ENCODE peak calls at places on chromosomes 6 and 20, in six cellular contexts. One of them, this sample, is unnamed.

GRCh38 chr20:57598060-57598459 is 22.2 kb downstream of the ZBP1 start:
- DNase-seq in OCI-LY7: no peak
- DNase-seq in fibroblast of the aortic adventitia: no peak
- DNase-seq in AG04450: no peak
- DNase-seq in bronchial epithelial cell: no peak
- DNase-seq in H7: peak
- DNase-seq in this sample: no peak

GRCh38 chr6:80769101-80769500 is 662.6 kb downstream of the BCKDHB start:
- DNase-seq in H7: no peak
- DNase-seq in OCI-LY7: no peak
- DNase-seq in fibroblast of the aortic adventitia: peak
- DNase-seq in bronchial epithelial cell: no peak
- DNase-seq in AG04450: peak
- DNase-seq in this sample: no peak

GRCh38 chr20:10806539-10806938 is 132.7 kb upstream of the JAG1 start:
- DNase-seq in H7: no peak
- DNase-seq in bronchial epithelial cell: no peak
- DNase-seq in fibroblast of the aortic adventitia: peak
- DNase-seq in AG04450: no peak
- DNase-seq in OCI-LY7: no peak
- DNase-seq in this sample: no peak

GRCh38 chr20:11103866-11104265 is 430.1 kb upstream of the JAG1 start:
- DNase-seq in H7: no peak
- DNase-seq in AG04450: no peak
- DNase-seq in fibroblast of the aortic adventitia: peak
- DNase-seq in OCI-LY7: no peak
- DNase-seq in bronchial epithelial cell: peak
- DNase-seq in this sample: no peak

GRCh38 chr6:26155066-26155925 is 68.1 kb downstream of the HFE start:
- DNase-seq in H7: peak
- DNase-seq in OCI-LY7: peak
- DNase-seq in AG04450: no peak
- DNase-seq in fibroblast of the aortic adventitia: peak
- DNase-seq in bronchial epithelial cell: peak
- DNase-seq in this sample: no peak

GRCh38 chr6:117267766-117268534 is 2.6 kb downstream of the VGLL2 start:
- DNase-seq in bronchial epithelial cell: no peak
- DNase-seq in AG04450: no peak
- DNase-seq in OCI-LY7: no peak
- DNase-seq in H7: peak
- DNase-seq in fibroblast of the aortic adventitia: no peak
- DNase-seq in this sample: no peak

GRCh38 chr6:4320860-4321259 is 185.5 kb upstream of the ECI2 start:
- DNase-seq in OCI-LY7: no peak
- DNase-seq in bronchial epithelial cell: peak
- DNase-seq in AG04450: peak
- DNase-seq in fibroblast of the aortic adventitia: peak
- DNase-seq in H7: no peak
- DNase-seq in this sample: no peak

GRCh38 chr6:25166955-25167753 is 112.0 kb upstream of the CARMIL1 start:
- DNase-seq in bronchial epithelial cell: no peak
- DNase-seq in H7: no peak
- DNase-seq in AG04450: no peak
- DNase-seq in OCI-LY7: no peak
- DNase-seq in fibroblast of the aortic adventitia: no peak
- DNase-seq in this sample: no peak

GRCh38 chr6:160139420-160139851 is 17.8 kb downstream of the SLC22A1 start:
- DNase-seq in bronchial epithelial cell: peak
- DNase-seq in OCI-LY7: no peak
- DNase-seq in fibroblast of the aortic adventitia: peak
- DNase-seq in H7: no peak
- DNase-seq in AG04450: peak
- DNase-seq in this sample: no peak

GRCh38 chr20:32162367-32162766 is 45.2 kb downstream of the PLAGL2 start:
- DNase-seq in H7: no peak
- DNase-seq in bronchial epithelial cell: no peak
- DNase-seq in OCI-LY7: no peak
- DNase-seq in AG04450: no peak
- DNase-seq in fibroblast of the aortic adventitia: no peak
- DNase-seq in this sample: no peak

GRCh38 chr20:48621256-48622078 is 206.3 kb downstream of the PREX1 start:
- DNase-seq in OCI-LY7: no peak
- DNase-seq in AG04450: no peak
- DNase-seq in fibroblast of the aortic adventitia: peak
- DNase-seq in bronchial epithelial cell: peak
- DNase-seq in H7: no peak
- DNase-seq in this sample: no peak

GRCh38 chr6:137928286-137928685 is 61.2 kb downstream of the TNFAIP3 start:
- DNase-seq in OCI-LY7: peak
- DNase-seq in AG04450: no peak
- DNase-seq in bronchial epithelial cell: no peak
- DNase-seq in H7: no peak
- DNase-seq in fibroblast of the aortic adventitia: no peak
- DNase-seq in this sample: no peak

GRCh38 chr20:50015993-50016770 is 33.4 kb downstream of the SNAI1 start:
- DNase-seq in OCI-LY7: no peak
- DNase-seq in bronchial epithelial cell: no peak
- DNase-seq in fibroblast of the aortic adventitia: no peak
- DNase-seq in H7: peak
- DNase-seq in AG04450: no peak
- DNase-seq in this sample: no peak

GRCh38 chr20:33522256-33522820 is 32.4 kb downstream of the CBFA2T2 start:
- DNase-seq in fibroblast of the aortic adventitia: no peak
- DNase-seq in H7: no peak
- DNase-seq in bronchial epithelial cell: no peak
- DNase-seq in AG04450: no peak
- DNase-seq in OCI-LY7: no peak
- DNase-seq in this sample: no peak

GRCh38 chr20:58713801-58714339 is 21.3 kb downstream of the NPEPL1 start:
- DNase-seq in bronchial epithelial cell: no peak
- DNase-seq in OCI-LY7: no peak
- DNase-seq in AG04450: no peak
- DNase-seq in fibroblast of the aortic adventitia: no peak
- DNase-seq in H7: no peak
- DNase-seq in this sample: peak

GRCh38 chr20:18506744-18507143 is 996 bp upstream of the SEC23B start:
- DNase-seq in AG04450: no peak
- DNase-seq in H7: no peak
- DNase-seq in bronchial epithelial cell: peak
- DNase-seq in OCI-LY7: no peak
- DNase-seq in fibroblast of the aortic adventitia: no peak
- DNase-seq in this sample: no peak

GRCh38 chr6:158560787-158561246 is 926 bp downstream of the TMEM181 start:
- DNase-seq in AG04450: no peak
- DNase-seq in H7: peak
- DNase-seq in fibroblast of the aortic adventitia: peak
- DNase-seq in OCI-LY7: peak
- DNase-seq in bronchial epithelial cell: no peak
- DNase-seq in this sample: no peak

GRCh38 chr20:10823585-10823984 is 149.8 kb upstream of the JAG1 start:
- DNase-seq in fibroblast of the aortic adventitia: no peak
- DNase-seq in OCI-LY7: no peak
- DNase-seq in H7: no peak
- DNase-seq in bronchial epithelial cell: no peak
- DNase-seq in AG04450: no peak
- DNase-seq in this sample: no peak

GRCh38 chr20:1323830-1324597 is 4.9 kb downstream of the SDCBP2 start:
- DNase-seq in OCI-LY7: no peak
- DNase-seq in fibroblast of the aortic adventitia: no peak
- DNase-seq in bronchial epithelial cell: no peak
- DNase-seq in AG04450: no peak
- DNase-seq in H7: no peak
- DNase-seq in this sample: peak

GRCh38 chr20:24981750-24982149 is 10.8 kb downstream of the APMAP start:
- DNase-seq in AG04450: no peak
- DNase-seq in bronchial epithelial cell: no peak
- DNase-seq in OCI-LY7: no peak
- DNase-seq in H7: no peak
- DNase-seq in fibroblast of the aortic adventitia: no peak
- DNase-seq in this sample: no peak

DNA sequence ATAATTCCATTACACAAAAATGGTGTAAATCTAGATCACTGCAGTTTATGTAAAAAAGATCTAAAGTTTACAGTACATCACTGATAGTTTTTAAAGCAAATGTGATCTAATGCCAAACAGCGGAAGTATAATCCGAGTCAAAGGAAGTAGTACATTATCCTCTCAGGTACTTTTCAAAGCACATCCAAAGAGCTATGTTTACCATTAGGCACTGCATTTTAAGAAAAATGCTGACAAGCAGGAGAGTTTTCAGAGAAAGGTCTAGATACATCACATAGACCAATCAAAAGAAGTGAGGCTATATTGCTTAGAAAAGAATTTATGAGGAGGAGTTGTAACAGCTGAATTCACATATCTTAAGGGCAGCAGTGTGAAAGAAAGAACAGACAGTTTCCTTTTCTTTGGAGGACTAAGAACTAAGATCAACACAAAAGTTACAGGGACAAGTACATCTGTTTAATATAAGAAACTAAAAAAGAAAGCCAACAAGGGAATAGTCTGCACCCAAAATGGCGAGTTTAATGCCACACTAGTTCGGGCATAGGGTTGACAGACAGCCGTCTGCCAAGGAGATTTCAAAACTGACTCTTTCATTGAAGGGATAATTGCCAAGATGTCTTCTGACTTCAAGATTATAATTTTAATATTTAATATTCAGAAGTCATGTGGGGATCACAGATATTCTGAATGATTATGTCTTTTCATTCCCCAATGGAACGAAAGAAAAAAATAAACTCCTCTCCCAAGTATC is 1.4 kb downstream of the ZNF184 start:
- DNase-seq in OCI-LY7: peak
- DNase-seq in H7: no peak
- DNase-seq in fibroblast of the aortic adventitia: no peak
- DNase-seq in AG04450: no peak
- DNase-seq in bronchial epithelial cell: no peak
- DNase-seq in this sample: no peak
- H3K4me3 ChIP-seq in OCI-LY7: peak
- H3K4me3 ChIP-seq in H7: peak
- H3K4me3 ChIP-seq in fibroblast of the aortic adventitia: peak
- H3K4me3 ChIP-seq in AG04450: peak
- H3K4me3 ChIP-seq in bronchial epithelial cell: peak
- H3K4me3 ChIP-seq in this sample: peak

GRCh38 chr20:13022401-13023170 is 13.8 kb downstream of the SPTLC3 start:
- DNase-seq in bronchial epithelial cell: peak
- DNase-seq in OCI-LY7: no peak
- DNase-seq in H7: no peak
- DNase-seq in fibroblast of the aortic adventitia: peak
- DNase-seq in AG04450: no peak
- DNase-seq in this sample: no peak
- H3K4me3 ChIP-seq in bronchial epithelial cell: no peak
- H3K4me3 ChIP-seq in OCI-LY7: no peak
- H3K4me3 ChIP-seq in H7: no peak
- H3K4me3 ChIP-seq in fibroblast of the aortic adventitia: no peak
- H3K4me3 ChIP-seq in AG04450: no peak
- H3K4me3 ChIP-seq in this sample: no peak

GRCh38 chr20:19783966-19784401 is 25.9 kb downstream of the RIN2 start:
- DNase-seq in AG04450: peak
- DNase-seq in OCI-LY7: no peak
- DNase-seq in H7: no peak
- DNase-seq in bronchial epithelial cell: peak
- DNase-seq in fibroblast of the aortic adventitia: peak
- DNase-seq in this sample: no peak

GRCh38 chr20:19784511-19785172 is 26.6 kb downstream of the RIN2 start:
- DNase-seq in fibroblast of the aortic adventitia: peak
- DNase-seq in AG04450: peak
- DNase-seq in OCI-LY7: peak
- DNase-seq in bronchial epithelial cell: peak
- DNase-seq in H7: peak
- DNase-seq in this sample: no peak

GRCh38 chr20:19786311-19786710 is 28.3 kb downstream of the RIN2 start:
- DNase-seq in fibroblast of the aortic adventitia: peak
- DNase-seq in OCI-LY7: no peak
- DNase-seq in bronchial epithelial cell: peak
- DNase-seq in H7: no peak
- DNase-seq in AG04450: peak
- DNase-seq in this sample: no peak

GRCh38 chr20:19785886-19786285 is 27.8 kb downstream of the RIN2 start:
- DNase-seq in H7: no peak
- DNase-seq in fibroblast of the aortic adventitia: no peak
- DNase-seq in OCI-LY7: no peak
- DNase-seq in AG04450: no peak
- DNase-seq in bronchial epithelial cell: no peak
- DNase-seq in this sample: no peak

DNA sequence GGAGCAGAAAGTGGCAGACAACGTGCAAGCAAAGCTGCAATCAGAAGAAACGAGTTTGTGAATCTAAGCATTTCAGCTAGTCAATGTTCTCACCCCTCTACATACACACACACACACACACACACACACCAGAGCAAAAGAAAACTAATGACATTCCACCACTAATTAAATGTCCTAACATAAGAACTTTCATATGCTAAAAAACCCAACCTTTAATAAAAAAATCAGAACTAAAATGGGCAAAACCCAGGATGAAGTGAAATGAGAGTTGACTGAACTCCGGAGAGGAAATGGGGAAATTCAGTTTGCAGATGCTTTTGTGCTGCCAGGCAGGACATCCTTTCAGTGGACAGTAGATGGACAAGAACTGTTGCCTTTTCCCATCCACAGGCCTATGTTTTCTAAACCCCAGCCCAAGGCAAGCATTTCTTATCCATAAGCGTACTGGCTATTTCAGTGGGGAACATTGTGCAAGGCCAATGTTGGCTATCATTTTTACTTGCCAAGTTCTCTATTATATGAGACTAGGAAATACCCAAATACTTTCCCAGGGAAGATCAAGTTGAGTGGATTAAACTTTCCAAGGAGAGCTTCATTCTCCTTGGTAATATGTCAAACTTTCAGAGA is 27.2 kb downstream of the RIN2 start:
- DNase-seq in H7: no peak
- DNase-seq in AG04450: no peak
- DNase-seq in bronchial epithelial cell: no peak
- DNase-seq in OCI-LY7: no peak
- DNase-seq in fibroblast of the aortic adventitia: peak
- DNase-seq in this sample: no peak
- H3K4me3 ChIP-seq in H7: no peak
- H3K4me3 ChIP-seq in AG04450: peak
- H3K4me3 ChIP-seq in bronchial epithelial cell: no peak
- H3K4me3 ChIP-seq in OCI-LY7: no peak
- H3K4me3 ChIP-seq in fibroblast of the aortic adventitia: no peak
- H3K4me3 ChIP-seq in this sample: no peak

DNA sequence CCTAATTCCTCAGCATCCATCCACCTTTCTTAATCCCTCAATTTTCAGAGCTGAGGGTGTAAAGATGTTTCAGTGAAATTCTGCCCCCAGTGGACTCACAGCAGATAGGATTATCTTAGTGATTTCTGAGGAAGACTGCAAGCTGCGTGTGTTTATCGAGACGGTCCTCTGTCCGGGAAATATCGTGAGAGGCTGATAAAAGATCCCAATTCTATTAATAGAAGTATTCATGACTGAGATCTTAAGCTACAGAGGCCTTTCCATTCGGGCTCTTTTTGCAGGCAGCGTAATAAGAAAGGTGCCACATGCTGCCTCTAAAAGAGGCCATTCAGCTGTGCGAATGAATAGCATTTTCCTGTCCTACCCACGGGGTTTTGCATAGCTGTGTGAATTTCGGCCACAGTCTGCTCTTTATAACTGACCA is 209.0 kb downstream of the ARHGAP18 start:
- DNase-seq in bronchial epithelial cell: no peak
- DNase-seq in fibroblast of the aortic adventitia: no peak
- DNase-seq in H7: peak
- DNase-seq in OCI-LY7: peak
- DNase-seq in AG04450: no peak
- DNase-seq in this sample: no peak
- H3K4me3 ChIP-seq in bronchial epithelial cell: no peak
- H3K4me3 ChIP-seq in fibroblast of the aortic adventitia: no peak
- H3K4me3 ChIP-seq in H7: no peak
- H3K4me3 ChIP-seq in OCI-LY7: no peak
- H3K4me3 ChIP-seq in AG04450: no peak
- H3K4me3 ChIP-seq in this sample: no peak

This sample was measured in vagina.